ENCODE peak calls at places on chromosomes 1 and 21, in ten cellular contexts. One of them, this sample, is unnamed.

GRCh38 chr1:33152685-33153432 is 29.0 kb downstream of the TRIM62 start:
- DNase-seq in adrenal gland: peak; percentile 63
- DNase-seq in activated CD8-positive, alpha-beta memory T cell treated with anti-CD3 and anti-CD28 coated beads for 4 hours: no peak
- DNase-seq in CD4-positive, alpha-beta T cell: no peak
- DNase-seq in HEK293T: no peak
- DNase-seq in COR-L47: no peak
- DNase-seq in brain pericyte: no peak
- DNase-seq in amniotic stem cell: no peak
- DNase-seq in PC-3: no peak
- DNase-seq in hepatic stellate cell: peak; percentile 77
- DNase-seq in this sample: no peak

GRCh38 chr1:179509384-179509783 is 66.4 kb downstream of the NPHS2 start:
- DNase-seq in adrenal gland: no peak
- DNase-seq in COR-L47: no peak
- DNase-seq in CD4-positive, alpha-beta T cell: no peak
- DNase-seq in brain pericyte: no peak
- DNase-seq in PC-3: no peak
- DNase-seq in amniotic stem cell: no peak
- DNase-seq in hepatic stellate cell: no peak
- DNase-seq in activated CD8-positive, alpha-beta memory T cell treated with anti-CD3 and anti-CD28 coated beads for 4 hours: no peak
- DNase-seq in HEK293T: no peak
- DNase-seq in this sample: no peak

GRCh38 chr1:63454269-63454668 is 68.8 kb downstream of the ITGB3BP start:
- DNase-seq in hepatic stellate cell: no peak
- DNase-seq in brain pericyte: no peak
- DNase-seq in PC-3: peak; percentile 36
- DNase-seq in adrenal gland: no peak
- DNase-seq in HEK293T: no peak
- DNase-seq in COR-L47: no peak
- DNase-seq in amniotic stem cell: peak; percentile 12
- DNase-seq in activated CD8-positive, alpha-beta memory T cell treated with anti-CD3 and anti-CD28 coated beads for 4 hours: no peak
- DNase-seq in CD4-positive, alpha-beta T cell: no peak
- DNase-seq in this sample: no peak

GRCh38 chr1:147534386-147534785 is 6.9 kb upstream of the BCL9 start:
- DNase-seq in COR-L47: no peak
- DNase-seq in PC-3: no peak
- DNase-seq in CD4-positive, alpha-beta T cell: no peak
- DNase-seq in amniotic stem cell: no peak
- DNase-seq in activated CD8-positive, alpha-beta memory T cell treated with anti-CD3 and anti-CD28 coated beads for 4 hours: no peak
- DNase-seq in adrenal gland: peak; percentile 33
- DNase-seq in brain pericyte: no peak
- DNase-seq in HEK293T: no peak
- DNase-seq in hepatic stellate cell: no peak
- DNase-seq in this sample: no peak

GRCh38 chr21:33374874-33375644 is 28.2 kb upstream of the IFNGR2 start:
- DNase-seq in COR-L47: no peak
- DNase-seq in amniotic stem cell: no peak
- DNase-seq in CD4-positive, alpha-beta T cell: no peak
- DNase-seq in PC-3: no peak
- DNase-seq in activated CD8-positive, alpha-beta memory T cell treated with anti-CD3 and anti-CD28 coated beads for 4 hours: no peak
- DNase-seq in HEK293T: no peak
- DNase-seq in adrenal gland: no peak
- DNase-seq in brain pericyte: no peak
- DNase-seq in hepatic stellate cell: no peak
- DNase-seq in this sample: no peak

GRCh38 chr1:10904396-10905358 is 107.8 kb upstream of the TARDBP start:
- DNase-seq in adrenal gland: no peak
- DNase-seq in hepatic stellate cell: no peak
- DNase-seq in activated CD8-positive, alpha-beta memory T cell treated with anti-CD3 and anti-CD28 coated beads for 4 hours: no peak
- DNase-seq in COR-L47: no peak
- DNase-seq in CD4-positive, alpha-beta T cell: peak; percentile 23
- DNase-seq in amniotic stem cell: no peak
- DNase-seq in HEK293T: no peak
- DNase-seq in PC-3: no peak
- DNase-seq in brain pericyte: no peak
- DNase-seq in this sample: peak; percentile 41

GRCh38 chr1:201719812-201720521 is 109.0 kb upstream of the IPO9 start:
- DNase-seq in amniotic stem cell: no peak
- DNase-seq in HEK293T: peak; percentile 70
- DNase-seq in brain pericyte: peak; percentile 89
- DNase-seq in COR-L47: no peak
- DNase-seq in hepatic stellate cell: peak; percentile 65
- DNase-seq in adrenal gland: no peak
- DNase-seq in PC-3: no peak
- DNase-seq in CD4-positive, alpha-beta T cell: no peak
- DNase-seq in activated CD8-positive, alpha-beta memory T cell treated with anti-CD3 and anti-CD28 coated beads for 4 hours: no peak
- DNase-seq in this sample: no peak

GRCh38 chr1:210709694-210710093 is 381.0 kb downstream of the HHAT start:
- DNase-seq in CD4-positive, alpha-beta T cell: no peak
- DNase-seq in amniotic stem cell: no peak
- DNase-seq in hepatic stellate cell: no peak
- DNase-seq in HEK293T: no peak
- DNase-seq in PC-3: no peak
- DNase-seq in brain pericyte: no peak
- DNase-seq in COR-L47: no peak
- DNase-seq in activated CD8-positive, alpha-beta memory T cell treated with anti-CD3 and anti-CD28 coated beads for 4 hours: no peak
- DNase-seq in adrenal gland: no peak
- DNase-seq in this sample: no peak

GRCh38 chr21:42129300-42130266 is 58.5 kb downstream of the UMODL1 start:
- DNase-seq in adrenal gland: no peak
- DNase-seq in brain pericyte: no peak
- DNase-seq in CD4-positive, alpha-beta T cell: no peak
- DNase-seq in amniotic stem cell: no peak
- DNase-seq in PC-3: no peak
- DNase-seq in hepatic stellate cell: no peak
- DNase-seq in HEK293T: no peak
- DNase-seq in COR-L47: no peak
- DNase-seq in activated CD8-positive, alpha-beta memory T cell treated with anti-CD3 and anti-CD28 coated beads for 4 hours: no peak
- DNase-seq in this sample: no peak

GRCh38 chr1:172980456-172980855 is 70.3 kb downstream of the TNFSF18 start:
- DNase-seq in amniotic stem cell: no peak
- DNase-seq in hepatic stellate cell: no peak
- DNase-seq in brain pericyte: peak; percentile 39
- DNase-seq in activated CD8-positive, alpha-beta memory T cell treated with anti-CD3 and anti-CD28 coated beads for 4 hours: no peak
- DNase-seq in COR-L47: no peak
- DNase-seq in adrenal gland: no peak
- DNase-seq in CD4-positive, alpha-beta T cell: no peak
- DNase-seq in HEK293T: no peak
- DNase-seq in PC-3: peak; percentile 57
- DNase-seq in this sample: no peak

This sample was measured in stimulated activated naive CD8-positive, alpha-beta T cell treated with anti-CD3 and anti-CD28 coated beads, Interleukin-15, Interleukin-2, amounts not matched to agents 100 U/mL and 50 U/mL, for 24 hours.